ENCODE peak calls at places on chromosome 21, in eight cellular contexts. One of them, this sample, is unnamed.
A peak's percentile ranks its signal among the peaks of the same experiment; 100 is the strongest.

GRCh38 chr21:43603641-43604504 is 55.4 kb downstream of the HSF2BP start:
- DNase-seq in adrenal gland: no peak
- DNase-seq in skeletal muscle cell: peak; percentile 90
- DNase-seq in trophoblast cell: peak; percentile 43
- DNase-seq in choroid plexus epithelial cell: peak; percentile 61
- DNase-seq in Peyer's patch: no peak
- DNase-seq in uterus: no peak
- DNase-seq in astrocyte: peak; percentile 66
- DNase-seq in this sample: peak; percentile 28

GRCh38 chr21:25708467-25709065 is 26.1 kb downstream of the ATP5PF start:
- DNase-seq in adrenal gland: peak; percentile 47
- DNase-seq in skeletal muscle cell: peak; percentile 4
- DNase-seq in trophoblast cell: peak; percentile 29
- DNase-seq in choroid plexus epithelial cell: peak; percentile 71
- DNase-seq in Peyer's patch: no peak
- DNase-seq in uterus: peak; percentile 22
- DNase-seq in astrocyte: peak; percentile 4
- DNase-seq in this sample: peak; percentile 38

GRCh38 chr21:14864211-14865021 is 200.4 kb downstream of the NRIP1 start:
- DNase-seq in adrenal gland: peak; percentile 81
- DNase-seq in skeletal muscle cell: peak; percentile 43
- DNase-seq in trophoblast cell: peak; percentile 84
- DNase-seq in choroid plexus epithelial cell: peak; percentile 90
- DNase-seq in Peyer's patch: peak; percentile 85
- DNase-seq in uterus: peak; percentile 54
- DNase-seq in astrocyte: peak; percentile 68
- DNase-seq in this sample: peak; percentile 11

GRCh38 chr21:15208787-15209186 is 144.0 kb upstream of the NRIP1 start:
- DNase-seq in adrenal gland: no peak
- DNase-seq in skeletal muscle cell: no peak
- DNase-seq in trophoblast cell: peak; percentile 63
- DNase-seq in choroid plexus epithelial cell: no peak
- DNase-seq in Peyer's patch: no peak
- DNase-seq in uterus: no peak
- DNase-seq in astrocyte: no peak
- DNase-seq in this sample: no peak

GRCh38 chr21:42784896-42785451 is 94.4 kb downstream of the WDR4 start:
- DNase-seq in adrenal gland: no peak
- DNase-seq in skeletal muscle cell: no peak
- DNase-seq in trophoblast cell: no peak
- DNase-seq in choroid plexus epithelial cell: no peak
- DNase-seq in Peyer's patch: no peak
- DNase-seq in uterus: no peak
- DNase-seq in astrocyte: no peak
- DNase-seq in this sample: no peak

GRCh38 chr21:23401278-23401677 is 2206.0 kb downstream of the MRPL39 start:
- DNase-seq in adrenal gland: no peak
- DNase-seq in skeletal muscle cell: no peak
- DNase-seq in trophoblast cell: no peak
- DNase-seq in choroid plexus epithelial cell: peak; percentile 28
- DNase-seq in Peyer's patch: no peak
- DNase-seq in uterus: no peak
- DNase-seq in astrocyte: no peak
- DNase-seq in this sample: peak; percentile 32

GRCh38 chr21:27132270-27132669 is 165.4 kb upstream of the ADAMTS5 start:
- DNase-seq in adrenal gland: no peak
- DNase-seq in skeletal muscle cell: peak; percentile 84
- DNase-seq in trophoblast cell: no peak
- DNase-seq in choroid plexus epithelial cell: peak; percentile 60
- DNase-seq in Peyer's patch: no peak
- DNase-seq in uterus: no peak
- DNase-seq in astrocyte: peak; percentile 16
- DNase-seq in this sample: no peak

GRCh38 chr21:31137951-31138350 is 99.7 kb upstream of the KRTAP19-8 start:
- DNase-seq in adrenal gland: no peak
- DNase-seq in skeletal muscle cell: no peak
- DNase-seq in trophoblast cell: no peak
- DNase-seq in choroid plexus epithelial cell: no peak
- DNase-seq in Peyer's patch: no peak
- DNase-seq in uterus: no peak
- DNase-seq in astrocyte: no peak
- DNase-seq in this sample: no peak

GRCh38 chr21:42974832-42975820 is 764 bp downstream of the PKNOX1 start:
- DNase-seq in adrenal gland: peak; percentile 70
- DNase-seq in skeletal muscle cell: no peak
- DNase-seq in trophoblast cell: peak; percentile 59
- DNase-seq in choroid plexus epithelial cell: peak; percentile 69
- DNase-seq in Peyer's patch: peak; percentile 73
- DNase-seq in uterus: no peak
- DNase-seq in astrocyte: peak; percentile 51
- DNase-seq in this sample: peak; percentile 60

GRCh38 chr21:32819702-32820101 is 48.1 kb upstream of the PAXBP1 start:
- DNase-seq in adrenal gland: no peak
- DNase-seq in skeletal muscle cell: peak; percentile 67
- DNase-seq in trophoblast cell: no peak
- DNase-seq in choroid plexus epithelial cell: peak; percentile 21
- DNase-seq in Peyer's patch: no peak
- DNase-seq in uterus: peak; percentile 52
- DNase-seq in astrocyte: peak; percentile 80
- DNase-seq in this sample: no peak

GRCh38 chr21:43304206-43304605 is 122.7 kb downstream of the SIK1 start:
- DNase-seq in adrenal gland: peak; percentile 7
- DNase-seq in skeletal muscle cell: no peak
- DNase-seq in trophoblast cell: no peak
- DNase-seq in choroid plexus epithelial cell: no peak
- DNase-seq in Peyer's patch: no peak
- DNase-seq in uterus: no peak
- DNase-seq in astrocyte: no peak
- DNase-seq in this sample: no peak

GRCh38 chr21:14737278-14737677 is 191.2 kb upstream of the SAMSN1 start:
- DNase-seq in adrenal gland: no peak
- DNase-seq in skeletal muscle cell: no peak
- DNase-seq in trophoblast cell: no peak
- DNase-seq in choroid plexus epithelial cell: peak; percentile 26
- DNase-seq in Peyer's patch: no peak
- DNase-seq in uterus: no peak
- DNase-seq in astrocyte: no peak
- DNase-seq in this sample: no peak

GRCh38 chr21:16192900-16193299 is 463.1 kb downstream of the USP25 start:
- DNase-seq in adrenal gland: no peak
- DNase-seq in skeletal muscle cell: no peak
- DNase-seq in trophoblast cell: no peak
- DNase-seq in choroid plexus epithelial cell: peak; percentile 57
- DNase-seq in Peyer's patch: no peak
- DNase-seq in uterus: no peak
- DNase-seq in astrocyte: peak; percentile 74
- DNase-seq in this sample: no peak

GRCh38 chr21:32728455-32729237 is 833 bp upstream of the SYNJ1 start:
- DNase-seq in adrenal gland: no peak
- DNase-seq in skeletal muscle cell: no peak
- DNase-seq in trophoblast cell: no peak
- DNase-seq in choroid plexus epithelial cell: no peak
- DNase-seq in Peyer's patch: no peak
- DNase-seq in uterus: no peak
- DNase-seq in astrocyte: no peak
- DNase-seq in this sample: no peak

GRCh38 chr21:43190544-43191340 is 21.9 kb downstream of the CRYAA start:
- DNase-seq in adrenal gland: no peak
- DNase-seq in skeletal muscle cell: no peak
- DNase-seq in trophoblast cell: no peak
- DNase-seq in choroid plexus epithelial cell: no peak
- DNase-seq in Peyer's patch: no peak
- DNase-seq in uterus: peak; percentile 5
- DNase-seq in astrocyte: no peak
- DNase-seq in this sample: no peak

DNA sequence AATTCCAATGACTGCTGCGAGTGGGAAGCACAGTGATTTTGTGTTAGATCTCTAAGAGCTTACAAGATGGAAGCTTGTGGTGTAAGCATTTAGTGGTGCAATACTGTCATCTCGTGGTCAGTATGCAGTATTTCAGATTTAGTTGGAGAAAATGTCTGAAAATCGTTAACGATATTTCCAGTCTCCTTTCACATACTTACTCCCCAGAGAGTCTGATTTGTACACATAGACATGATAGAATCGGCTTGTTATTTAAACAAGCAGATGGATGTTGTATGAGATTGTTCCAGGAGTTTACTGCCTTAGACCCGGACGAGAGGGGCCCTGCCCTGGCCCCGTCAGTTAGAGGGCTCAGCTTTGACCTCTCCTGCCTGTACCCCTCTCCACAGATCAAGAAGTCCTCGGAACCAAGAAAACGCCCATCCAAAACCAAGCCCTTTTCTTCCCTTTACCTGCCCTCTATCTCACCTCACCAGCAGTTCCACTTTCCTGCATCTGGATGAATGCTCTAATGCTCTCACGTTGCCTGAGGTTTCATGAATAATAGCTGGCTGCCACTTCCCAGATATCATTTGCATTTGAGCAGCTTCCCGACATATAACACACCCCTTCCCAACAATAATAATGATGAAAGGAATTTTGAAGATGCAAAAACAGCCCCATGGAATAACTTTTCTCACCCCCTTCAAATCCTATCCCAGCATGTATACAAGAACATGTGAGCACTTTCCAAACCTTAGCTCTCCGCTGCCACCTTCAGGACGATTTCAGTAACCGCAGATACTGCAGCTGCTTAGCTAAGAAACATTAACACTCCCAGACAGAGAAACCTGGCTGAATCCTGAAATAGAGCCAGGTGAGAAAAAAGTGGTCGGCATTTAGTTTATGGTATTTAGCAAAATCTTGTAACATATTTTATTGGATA is 247.3 kb downstream of the LTN1 start:
- DNase-seq in adrenal gland: peak; percentile 72
- DNase-seq in skeletal muscle cell: peak; percentile 80
- DNase-seq in trophoblast cell: peak; percentile 77
- DNase-seq in choroid plexus epithelial cell: peak; percentile 96
- DNase-seq in Peyer's patch: peak; percentile 63
- DNase-seq in uterus: peak; percentile 73
- DNase-seq in astrocyte: peak; percentile 77
- DNase-seq in this sample: peak; percentile 83
- H3K4me3 ChIP-seq in adrenal gland: no peak overlapping the region
- H3K4me3 ChIP-seq in skeletal muscle cell: peak overlapping the region; percentile 50
- H3K4me3 ChIP-seq in trophoblast cell: no peak overlapping the region
- H3K4me3 ChIP-seq in choroid plexus epithelial cell: peak overlapping the region; percentile 54
- H3K4me3 ChIP-seq in Peyer's patch: peak overlapping the region; percentile 40
- H3K4me3 ChIP-seq in uterus: peak overlapping the region; percentile 48
- H3K4me3 ChIP-seq in astrocyte: peak overlapping the region; percentile 66
- H3K4me3 ChIP-seq in this sample: peak overlapping the region; percentile 34

DNA sequence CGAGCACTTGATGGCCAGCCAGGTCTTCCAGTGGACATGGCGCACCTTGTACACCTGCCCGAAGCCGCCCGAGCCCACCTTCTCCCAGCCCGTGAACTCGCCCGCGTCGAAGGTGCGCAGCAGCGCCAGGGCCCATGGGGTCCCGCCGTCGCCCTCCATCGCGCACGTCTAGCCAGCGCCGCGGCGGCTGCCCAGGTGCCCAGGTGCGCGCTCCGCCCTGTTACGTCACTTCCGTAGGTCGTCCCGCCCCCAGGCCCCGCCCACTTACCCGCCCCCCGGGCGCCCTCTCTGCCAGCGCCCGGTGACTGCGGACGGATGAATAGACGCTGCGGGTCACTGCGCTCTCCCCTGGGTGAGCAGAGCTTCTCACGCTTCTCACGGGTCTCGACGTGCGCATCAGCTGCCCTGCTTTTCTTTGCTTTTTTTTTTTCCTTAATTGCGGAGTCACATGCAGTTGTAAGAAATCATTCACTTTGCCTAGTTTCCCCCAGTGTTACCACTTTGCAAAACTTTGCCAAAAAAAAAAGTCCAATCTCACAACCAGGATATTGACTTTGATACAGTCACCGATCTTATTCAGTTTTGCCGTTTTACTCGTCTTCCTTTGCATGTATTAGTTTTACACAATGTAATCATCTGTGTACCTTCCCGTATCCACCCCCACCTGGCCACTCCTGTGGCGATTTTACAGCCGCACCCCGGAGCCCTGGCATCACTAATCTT is at the start of gene RIPK4:
- DNase-seq in adrenal gland: no peak
- DNase-seq in skeletal muscle cell: no peak
- DNase-seq in trophoblast cell: peak; percentile 90
- DNase-seq in choroid plexus epithelial cell: no peak
- DNase-seq in Peyer's patch: peak; percentile 95
- DNase-seq in uterus: no peak
- DNase-seq in astrocyte: no peak
- DNase-seq in this sample: peak; percentile 56
- H3K4me3 ChIP-seq in adrenal gland: no peak within 1 kb of the TSS
- H3K4me3 ChIP-seq in skeletal muscle cell: peak within 1 kb of the TSS; percentile 46
- H3K4me3 ChIP-seq in trophoblast cell: peak within 1 kb of the TSS; percentile 85
- H3K4me3 ChIP-seq in choroid plexus epithelial cell: peak within 1 kb of the TSS; percentile 14
- H3K4me3 ChIP-seq in Peyer's patch: peak within 1 kb of the TSS; percentile 76
- H3K4me3 ChIP-seq in uterus: no peak within 1 kb of the TSS
- H3K4me3 ChIP-seq in astrocyte: peak within 1 kb of the TSS; percentile 56
- H3K4me3 ChIP-seq in this sample: peak within 1 kb of the TSS; percentile 66

DNA sequence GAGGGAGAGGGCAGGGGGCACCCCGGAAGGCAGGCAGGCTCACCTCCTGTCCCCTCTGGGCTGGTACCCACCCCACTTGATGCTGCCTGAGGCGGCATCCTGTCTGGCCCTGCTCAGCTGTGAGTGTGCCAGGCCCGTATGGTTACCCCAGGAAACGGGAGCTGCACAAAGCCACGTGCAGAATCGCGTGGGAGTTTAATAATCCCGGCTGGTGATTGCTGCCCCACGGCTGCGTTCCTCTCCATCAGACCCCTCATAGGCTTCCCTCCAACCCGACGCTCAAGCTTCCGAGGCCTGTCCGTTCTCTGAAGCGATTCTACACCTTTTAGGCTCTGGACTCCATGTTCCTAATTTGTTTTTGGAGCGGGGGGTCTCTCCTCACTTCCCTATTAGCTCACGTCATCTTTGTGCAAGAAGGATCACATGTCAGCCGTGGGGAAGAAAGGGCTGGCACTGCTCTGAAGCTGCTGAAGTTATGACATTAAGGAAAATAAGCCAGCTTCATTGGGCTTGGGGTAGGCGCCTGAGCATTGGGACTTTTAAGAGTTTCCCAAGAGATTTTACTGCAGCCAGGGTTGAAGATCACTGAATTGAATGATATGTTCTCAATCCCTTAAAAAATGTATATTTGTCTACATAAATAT is 1.1 kb upstream of the B3GALT5 start:
- DNase-seq in adrenal gland: no peak
- DNase-seq in skeletal muscle cell: no peak
- DNase-seq in trophoblast cell: no peak
- DNase-seq in choroid plexus epithelial cell: peak; percentile 24
- DNase-seq in Peyer's patch: no peak
- DNase-seq in uterus: no peak
- DNase-seq in astrocyte: no peak
- DNase-seq in this sample: no peak
- H3K4me3 ChIP-seq in adrenal gland: no peak overlapping the region
- H3K4me3 ChIP-seq in skeletal muscle cell: no peak overlapping the region
- H3K4me3 ChIP-seq in trophoblast cell: no peak overlapping the region
- H3K4me3 ChIP-seq in choroid plexus epithelial cell: peak overlapping the region; percentile 4
- H3K4me3 ChIP-seq in Peyer's patch: no peak overlapping the region
- H3K4me3 ChIP-seq in uterus: no peak overlapping the region
- H3K4me3 ChIP-seq in astrocyte: no peak overlapping the region
- H3K4me3 ChIP-seq in this sample: no peak overlapping the region

DNA sequence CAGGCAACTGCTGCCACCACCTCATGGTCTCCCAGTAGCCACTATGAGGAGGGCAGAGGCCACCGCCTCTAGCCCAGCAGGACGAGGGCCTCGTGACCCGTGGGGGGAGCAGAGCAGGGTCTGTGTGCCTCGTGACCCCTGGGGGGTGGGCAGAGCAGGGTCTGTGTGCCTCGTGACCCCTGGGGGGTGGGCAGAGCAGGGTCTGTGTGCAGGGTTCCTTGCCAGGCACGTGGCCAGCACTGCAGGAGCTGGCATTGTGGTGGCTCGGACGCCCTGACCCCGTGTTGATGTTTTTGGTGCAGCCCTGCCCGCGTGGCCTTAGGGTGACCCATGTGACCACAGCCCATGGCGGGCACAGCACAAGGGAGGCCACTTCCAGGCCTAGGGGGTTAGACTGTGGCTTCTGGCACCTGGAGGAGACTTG is 52.8 kb downstream of the SLX9 start:
- DNase-seq in adrenal gland: no peak
- DNase-seq in skeletal muscle cell: no peak
- DNase-seq in trophoblast cell: no peak
- DNase-seq in choroid plexus epithelial cell: no peak
- DNase-seq in Peyer's patch: no peak
- DNase-seq in uterus: no peak
- DNase-seq in astrocyte: no peak
- DNase-seq in this sample: no peak
- H3K4me3 ChIP-seq in adrenal gland: no peak overlapping the region
- H3K4me3 ChIP-seq in skeletal muscle cell: no peak overlapping the region
- H3K4me3 ChIP-seq in trophoblast cell: no peak overlapping the region
- H3K4me3 ChIP-seq in choroid plexus epithelial cell: no peak overlapping the region
- H3K4me3 ChIP-seq in Peyer's patch: no peak overlapping the region
- H3K4me3 ChIP-seq in uterus: no peak overlapping the region
- H3K4me3 ChIP-seq in astrocyte: no peak overlapping the region
- H3K4me3 ChIP-seq in this sample: no peak overlapping the region